ENCODE peak calls at places on chromosome 4, in seven cellular contexts. O, R, Y, Q, L, C and X are unnamed samples.

GRCh38 chr4:82458729-82459128 is 28.3 kb downstream of the ENOPH1 start:
- DNase-seq in O (no peak), R (no peak), Y (no peak), Q (no peak), L (no peak), C (no peak), X (no peak)

GRCh38 chr4:94127707-94128328 is 79.8 kb upstream of the SMARCAD1 start:
- DNase-seq in O (no peak), R (peak; percentile 21), Y (no peak), Q (no peak), L (no peak), C (no peak), X (no peak)

GRCh38 chr4:6011271-6011671 is 7.0 kb downstream of the C4orf50 start:
- DNase-seq in O (no peak), R (no peak), Y (no peak), Q (no peak), L (no peak), C (no peak), X (no peak)

GRCh38 chr4:87209696-87210095 is 10.7 kb downstream of the KLHL8 start:
- DNase-seq in O (peak; percentile 72), R (no peak), Y (no peak), Q (peak; percentile 43), L (no peak), C (no peak), X (no peak)

GRCh38 chr4:26993541-26993940 is 132.9 kb downstream of the STIM2 start:
- DNase-seq in O (no peak), R (no peak), Y (no peak), Q (no peak), L (no peak), C (no peak), X (no peak)

GRCh38 chr4:8920969-8921368 is 49.3 kb upstream of the HMX1 start:
- DNase-seq in O (no peak), R (no peak), Y (no peak), Q (no peak), L (no peak), C (no peak), X (no peak)

GRCh38 chr4:37882665-37883296 is 8.1 kb upstream of the TBC1D1 start:
- DNase-seq in O (no peak), R (no peak), Y (no peak), Q (no peak), L (no peak), C (no peak), X (no peak)

GRCh38 chr4:38091636-38092035 is 131.4 kb downstream of the PTTG2 start:
- DNase-seq in O (no peak), R (no peak), Y (no peak), Q (no peak), L (no peak), C (no peak), X (no peak)

GRCh38 chr4:106034205-106034604 is 138.9 kb downstream of the NPNT start:
- DNase-seq in O (no peak), R (no peak), Y (no peak), Q (no peak), L (no peak), C (no peak), X (no peak)

GRCh38 chr4:117324851-117325491 is 239.6 kb upstream of the TRAM1L1 start:
- DNase-seq in O (no peak), R (no peak), Y (no peak), Q (no peak), L (no peak), C (no peak), X (no peak)

GRCh38 chr4:18689308-18689915 is 667.9 kb upstream of the LCORL start:
- DNase-seq in O (no peak), R (peak; percentile 41), Y (peak; percentile 8), Q (peak; percentile 23), L (no peak), C (no peak), X (peak; percentile 36)

GRCh38 chr4:111398906-111399330 is 746.3 kb upstream of the FAM241A start:
- DNase-seq in O (no peak), R (peak; percentile 1), Y (no peak), Q (no peak), L (no peak), C (peak; percentile 4), X (no peak)

GRCh38 chr4:10480616-10481015 is 23.4 kb upstream of the ZNF518B start:
- DNase-seq in O (no peak), R (no peak), Y (no peak), Q (no peak), L (no peak), C (no peak), X (no peak)

GRCh38 chr4:83486457-83487129 is 1.7 kb upstream of the ABRAXAS1 start:
- DNase-seq in O (no peak), R (no peak), Y (no peak), Q (no peak), L (no peak), C (no peak), X (no peak)

GRCh38 chr4:175385797-175386196 is 426.3 kb downstream of the GPM6A start:
- DNase-seq in O (no peak), R (no peak), Y (no peak), Q (no peak), L (no peak), C (no peak), X (no peak)

GRCh38 chr4:153245775-153246174 is 41.5 kb downstream of the TRIM2 start:
- DNase-seq in O (no peak), R (no peak), Y (no peak), Q (no peak), L (no peak), C (no peak), X (no peak)

GRCh38 chr4:53168237-53168636 is 197.6 kb downstream of the SCFD2 start:
- DNase-seq in O (no peak), R (no peak), Y (no peak), Q (no peak), L (no peak), C (no peak), X (no peak)

GRCh38 chr4:108044951-108045686 is 55.4 kb downstream of the HADH start:
- DNase-seq in O (no peak), R (no peak), Y (no peak), Q (no peak), L (no peak), C (no peak), X (no peak)

GRCh38 chr4:79253930-79254329 is 71.9 kb downstream of the NAA11 start:
- DNase-seq in O (no peak), R (no peak), Y (no peak), Q (no peak), L (no peak), C (no peak), X (no peak)

GRCh38 chr4:71187399-71188196 is 151.2 kb upstream of the SLC4A4 start:
- DNase-seq in O (peak; percentile 58), R (peak; percentile 51), Y (no peak), Q (peak; percentile 24), L (no peak), C (no peak), X (no peak)

GRCh38 chr4:81827568-81828202 is 356.0 kb upstream of the RASGEF1B start:
- DNase-seq in O (no peak), R (no peak), Y (no peak), Q (peak; percentile 61), L (no peak), C (no peak), X (no peak)

GRCh38 chr4:54440394-54441223 is 211.5 kb downstream of the PDGFRA start:
- DNase-seq in O (no peak), R (peak; percentile 17), Y (peak; percentile 10), Q (no peak), L (no peak), C (no peak), X (no peak)

GRCh38 chr4:142567620-142568451 is 278.3 kb downstream of the INPP4B start:
- DNase-seq in O (no peak), R (no peak), Y (no peak), Q (no peak), L (no peak), C (no peak), X (no peak)

GRCh38 chr4:126775485-126776106 is 857.2 kb upstream of the INTU start:
- DNase-seq in O (no peak), R (no peak), Y (no peak), Q (no peak), L (no peak), C (no peak), X (no peak)

GRCh38 chr4:66636321-66636720 is 909.0 kb downstream of the CENPC start:
- DNase-seq in O (no peak), R (no peak), Y (no peak), Q (no peak), L (no peak), C (no peak), X (no peak)

GRCh38 chr4:86043755-86044592 is 315.9 kb downstream of the MAPK10 start:
- DNase-seq in O (no peak), R (peak; percentile 60), Y (peak; percentile 33), Q (peak; percentile 6), L (no peak), C (no peak), X (peak; percentile 3)

GRCh38 chr4:2797188-2797544 is 4.3 kb downstream of the SH3BP2 start:
- DNase-seq in O (no peak), R (no peak), Y (no peak), Q (no peak), L (no peak), C (no peak), X (no peak)

GRCh38 chr4:105433421-105433820 is 40.4 kb downstream of the PPA2 start:
- DNase-seq in O (no peak), R (no peak), Y (no peak), Q (no peak), L (no peak), C (no peak), X (no peak)

GRCh38 chr4:156496797-156497196 is 474.8 kb downstream of the PDGFC start:
- DNase-seq in O (no peak), R (no peak), Y (no peak), Q (no peak), L (no peak), C (no peak), X (no peak)

GRCh38 chr4:74692973-74693372 is 101.3 kb downstream of the BTC start:
- DNase-seq in O (no peak), R (no peak), Y (no peak), Q (no peak), L (no peak), C (no peak), X (no peak)

GRCh38 chr4:124415206-124415605 is 297.3 kb downstream of the ANKRD50 start:
- DNase-seq in O (no peak), R (no peak), Y (no peak), Q (no peak), L (no peak), C (no peak), X (no peak)

GRCh38 chr4:78544681-78545080 is 6.9 kb upstream of the ANXA3 start:
- DNase-seq in O (no peak), R (no peak), Y (no peak), Q (no peak), L (no peak), C (no peak), X (no peak)

GRCh38 chr4:183729430-183730328 is 70.6 kb downstream of the TRAPPC11 start:
- DNase-seq in O (no peak), R (no peak), Y (no peak), Q (no peak), L (no peak), C (no peak), X (no peak)

GRCh38 chr4:184854673-184855072 is 28.9 kb upstream of the ACSL1 start:
- DNase-seq in O (no peak), R (no peak), Y (no peak), Q (peak; percentile 23), L (no peak), C (no peak), X (no peak)

GRCh38 chr4:171430495-171430894 is 382.7 kb upstream of the GALNTL6 start:
- DNase-seq in O (no peak), R (no peak), Y (no peak), Q (no peak), L (no peak), C (no peak), X (no peak)

GRCh38 chr4:4427886-4428285 is 41.0 kb downstream of the NSG1 start:
- DNase-seq in O (no peak), R (no peak), Y (no peak), Q (no peak), L (no peak), C (no peak), X (no peak)

GRCh38 chr4:41992967-41993857 is 2.9 kb downstream of the SLC30A9 start:
- DNase-seq in O (no peak), R (no peak), Y (no peak), Q (no peak), L (no peak), C (no peak), X (no peak)

GRCh38 chr4:140841186-140841585 is 85.0 kb upstream of the TBC1D9 start:
- DNase-seq in O (no peak), R (no peak), Y (no peak), Q (no peak), L (no peak), C (no peak), X (no peak)